ENCODE peak calls at places on chromosomes 3 and 15, in seven cellular contexts. N, Q, U, A, J, H and L are unnamed samples.
A peak's percentile ranks its signal among the peaks of the same experiment; 100 is the strongest.

GRCh38 chr3:50322386-50323091 is at the start of gene HYAL2:
- DNase-seq in N (no peak), Q (no peak), U (no peak), A (no peak), J (no peak), H (no peak), L (no peak)

GRCh38 chr3:124928333-124929202 is 6.0 kb downstream of the MUC13 start:
- DNase-seq in N (peak; percentile 50), Q (no peak), U (peak; percentile 43), A (peak; percentile 78), J (peak; percentile 7), H (peak; percentile 81), L (peak; percentile 61)

GRCh38 chr15:26260517-26261133 is 397.5 kb upstream of the ATP10A start:
- DNase-seq in N (peak; percentile 39), Q (peak; percentile 29), U (no peak), A (peak; percentile 2), J (peak; percentile 15), H (peak; percentile 65), L (no peak)

GRCh38 chr15:88902846-88903245 is 7.5 kb upstream of the HAPLN3 start:
- DNase-seq in N (no peak), Q (no peak), U (no peak), A (no peak), J (no peak), H (no peak), L (no peak)

GRCh38 chr3:172356427-172356826 is 91.8 kb downstream of the GHSR start:
- DNase-seq in N (no peak), Q (no peak), U (no peak), A (no peak), J (no peak), H (no peak), L (no peak)

GRCh38 chr15:61474796-61475195 is 245.7 kb upstream of the RORA start:
- DNase-seq in N (no peak), Q (no peak), U (no peak), A (no peak), J (no peak), H (peak; percentile 15), L (no peak)

GRCh38 chr15:31306036-31306425 is 20.6 kb upstream of the KLF13 start:
- DNase-seq in N (no peak), Q (no peak), U (no peak), A (no peak), J (no peak), H (no peak), L (no peak)

GRCh38 chr3:168575750-168576149 is 480.0 kb upstream of the GOLIM4 start:
- DNase-seq in N (no peak), Q (no peak), U (no peak), A (no peak), J (no peak), H (no peak), L (no peak)

GRCh38 chr3:77065750-77066149 is 25.9 kb downstream of the ROBO2 start:
- DNase-seq in N (no peak), Q (no peak), U (no peak), A (no peak), J (no peak), H (no peak), L (no peak)

GRCh38 chr15:66830358-66830757 is 128.3 kb downstream of the SMAD6 start:
- DNase-seq in N (no peak), Q (peak; percentile 76), U (no peak), A (peak; percentile 87), J (no peak), H (peak; percentile 61), L (peak; percentile 81)

GRCh38 chr3:98962189-98962930 is 60.9 kb upstream of the DCBLD2 start:
- DNase-seq in N (no peak), Q (peak; percentile 52), U (no peak), A (peak; percentile 96), J (no peak), H (peak; percentile 91), L (peak; percentile 99)

GRCh38 chr3:159616234-159616825 is 372.3 kb upstream of the IL12A start:
- DNase-seq in N (peak; percentile 32), Q (peak; percentile 19), U (peak; percentile 59), A (peak; percentile 75), J (no peak), H (peak; percentile 72), L (no peak)